ENCODE peak calls at places on chromosomes 4 and X, in six cellular contexts. V is GM23248, N is SK-N-SH, H is HCT116, W is MM.1S, E is GM23338. J is an unnamed sample.

GRCh38 chrX:71622347-71623104 is 4.2 kb upstream of the CXCR3 start:
- DNase-seq in V (peak; percentile 78), N (peak; percentile 35), H (peak; percentile 19), W (peak; percentile 95), E (peak; percentile 39), J (peak; percentile 76)

GRCh38 chr4:183105092-183105491 is 6.0 kb downstream of the WWC2 start:
- DNase-seq in V (no peak), N (no peak), H (no peak), W (no peak), E (peak; percentile 71), J (no peak)

GRCh38 chrX:67545772-67546495 is 2.1 kb downstream of the AR start:
- DNase-seq in V (peak; percentile 62), N (peak; percentile 25), H (no peak), W (no peak), E (peak; percentile 26), J (no peak)

GRCh38 chr4:127916512-127916911 is 35.8 kb downstream of the PLK4 start:
- DNase-seq in V (no peak), N (no peak), H (no peak), W (no peak), E (no peak), J (no peak)

GRCh38 chr4:183905593-183906485 is 732 bp downstream of the STOX2 start:
- DNase-seq in V (peak; percentile 32), N (peak; percentile 75), H (no peak), W (no peak), E (peak; percentile 98), J (no peak)

GRCh38 chr4:83548151-83548905 is 12.4 kb downstream of the GPAT3 start:
- DNase-seq in V (peak; percentile 98), N (no peak), H (peak; percentile 99), W (no peak), E (peak; percentile 19), J (peak; percentile 3)

GRCh38 chrX:9677098-9677739 is 88.4 kb downstream of the GPR143 start:
- DNase-seq in V (peak; percentile 23), N (no peak), H (no peak), W (peak; percentile 80), E (no peak), J (no peak)

GRCh38 chrX:130975947-130976346 is 72.9 kb upstream of the ENOX2 start:
- DNase-seq in V (peak; percentile 62), N (peak; percentile 39), H (peak; percentile 31), W (peak; percentile 66), E (peak; percentile 58), J (peak; percentile 35)

GRCh38 chrX:24054182-24055042 is at the start of gene EIF2S3:
- DNase-seq in V (peak; percentile 92), N (peak; percentile 93), H (peak; percentile 92), W (peak; percentile 94), E (peak; percentile 86), J (peak; percentile 94)

GRCh38 chr4:123462007-123462406 is 65.4 kb downstream of the SPRY1 start:
- DNase-seq in V (no peak), N (no peak), H (no peak), W (no peak), E (no peak), J (no peak)

GRCh38 chr4:140326395-140326993 is 47.0 kb upstream of the SCOC start:
- DNase-seq in V (peak; percentile 73), N (peak; percentile 54), H (peak; percentile 33), W (peak; percentile 26), E (peak; percentile 68), J (peak; percentile 13)

GRCh38 chrX:72045552-72046277 is 86.0 kb downstream of the RTL5 start:
- DNase-seq in V (no peak), N (peak; percentile 66), H (no peak), W (no peak), E (peak; percentile 82), J (no peak)

GRCh38 chr4:99693164-99693563 is 35.5 kb upstream of the C4orf54 start:
- DNase-seq in V (no peak), N (no peak), H (no peak), W (no peak), E (no peak), J (no peak)

GRCh38 chrX:154540897-154541535 is 5.6 kb downstream of the G6PD start:
- DNase-seq in V (no peak), N (no peak), H (no peak), W (no peak), E (no peak), J (no peak)

GRCh38 chr4:107392951-107393350 is 327.1 kb downstream of the PAPSS1 start:
- DNase-seq in V (peak; percentile 68), N (peak; percentile 30), H (no peak), W (no peak), E (no peak), J (no peak)

GRCh38 chr4:27050731-27051130 is 190.1 kb downstream of the STIM2 start:
- DNase-seq in V (no peak), N (no peak), H (no peak), W (no peak), E (no peak), J (no peak)

GRCh38 chrX:920234-920799 is 289.7 kb downstream of the SHOX start:
- DNase-seq in V (peak; percentile 39), N (no peak), H (no peak), W (no peak), E (no peak), J (no peak)

GRCh38 chr4:722851-723360 is 17.3 kb downstream of the PCGF3 start:
- DNase-seq in V (no peak), N (no peak), H (no peak), W (no peak), E (no peak), J (no peak)

GRCh38 chr4:101762025-101762424 is 28.5 kb upstream of the BANK1 start:
- DNase-seq in V (no peak), N (no peak), H (no peak), W (no peak), E (no peak), J (no peak)

GRCh38 chr4:52017809-52018208 is 2.4 kb downstream of the LRRC66 start:
- DNase-seq in V (no peak), N (no peak), H (no peak), W (no peak), E (no peak), J (no peak)

GRCh38 chrX:45435481-45435880 is 234.8 kb upstream of the DIPK2B start:
- DNase-seq in V (peak; percentile 28), N (no peak), H (no peak), W (no peak), E (no peak), J (no peak)

GRCh38 chrX:47991263-47992092 is 12.3 kb downstream of the ZNF182 start:
- DNase-seq in V (peak; percentile 65), N (no peak), H (no peak), W (no peak), E (no peak), J (peak; percentile 44)

GRCh38 chrX:129115104-129115503 is 408.2 kb downstream of the SMARCA1 start:
- DNase-seq in V (peak; percentile 16), N (peak; percentile 47), H (peak; percentile 31), W (peak; percentile 48), E (peak; percentile 82), J (peak; percentile 56)

GRCh38 chr4:140575489-140575888 is 6.7 kb upstream of the UCP1 start:
- DNase-seq in V (no peak), N (no peak), H (no peak), W (no peak), E (no peak), J (no peak)

GRCh38 chr4:3106339-3107186 is 32.1 kb downstream of the HTT start:
- DNase-seq in V (peak; percentile 95), N (peak; percentile 88), H (peak; percentile 55), W (peak; percentile 64), E (peak; percentile 88), J (peak; percentile 72)
- H4K20me1 ChIP-seq in V (no peaks in the 10 kb centered on the region), N (no peaks in the 10 kb centered on the region), H (no peaks in the 10 kb centered on the region), W (no peaks in the 10 kb centered on the region), E (peaks cover 17% of the 10 kb centered on the region), J (no peaks in the 10 kb centered on the region)

GRCh38 chr4:159142985-159143384 is 40.1 kb downstream of the RAPGEF2 start:
- DNase-seq in V (no peak), N (no peak), H (no peak), W (no peak), E (no peak), J (no peak)

GRCh38 chr4:159145318-159146006 is 42.6 kb downstream of the RAPGEF2 start:
- DNase-seq in V (no peak), N (no peak), H (no peak), W (no peak), E (no peak), J (no peak)

GRCh38 chr4:159142254-159142653 is 39.4 kb downstream of the RAPGEF2 start:
- DNase-seq in V (peak; percentile 45), N (no peak), H (no peak), W (no peak), E (no peak), J (no peak)

GRCh38 chr4:159146007-159146330 is 43.1 kb downstream of the RAPGEF2 start:
- DNase-seq in V (no peak), N (no peak), H (no peak), W (no peak), E (no peak), J (no peak)

GRCh38 chr4:159144112-159144694 is 41.3 kb downstream of the RAPGEF2 start:
- DNase-seq in V (no peak), N (no peak), H (no peak), W (no peak), E (no peak), J (no peak)
- TF ChIP-seq EZH2phosphoT487 in V (no peak), N (no peak), H (no peak), W (no peak), E (no peak), J (no peak)

DNA sequence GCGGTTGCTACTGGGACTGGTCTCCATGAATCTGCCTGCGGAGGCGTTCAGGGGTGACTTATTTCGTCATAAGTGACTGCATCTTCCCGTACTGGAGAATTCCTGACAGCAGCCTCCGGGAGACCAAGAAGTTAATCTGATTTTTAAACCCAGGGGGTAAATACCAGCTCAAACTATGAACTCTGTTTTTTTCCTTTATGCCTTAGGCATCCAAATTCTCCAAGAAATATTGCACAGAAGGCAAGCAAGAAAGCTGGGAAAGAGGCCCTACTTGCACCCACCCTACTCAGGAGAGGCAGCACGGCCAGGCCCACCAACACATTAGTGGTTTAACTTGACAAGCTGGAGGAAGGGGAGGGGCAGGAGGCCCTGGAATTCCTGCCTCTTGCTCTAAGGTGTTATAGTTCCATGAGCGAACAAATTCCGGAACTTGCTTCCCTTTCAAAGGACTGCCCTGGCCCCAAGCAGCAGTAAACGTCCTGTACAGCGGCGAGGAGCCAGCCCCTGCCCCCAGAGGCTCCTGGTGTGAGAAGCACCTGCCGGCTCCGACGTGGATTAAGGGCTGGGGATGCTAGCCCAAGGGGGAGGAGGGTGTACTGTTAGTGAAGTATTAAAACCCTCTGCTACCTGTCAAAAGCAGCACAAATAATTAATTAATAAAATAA is 177.2 kb downstream of the AFAP1 start:
- DNase-seq in V (no peak), N (no peak), H (no peak), W (no peak), E (no peak), J (no peak)
- H4K20me1 ChIP-seq in V (no peaks in the 10 kb centered on the region), N (peaks cover 69% of the 10 kb centered on the region), H (no peaks in the 10 kb centered on the region), W (no peaks in the 10 kb centered on the region), E (no peaks in the 10 kb centered on the region), J (no peaks in the 10 kb centered on the region)

DNA sequence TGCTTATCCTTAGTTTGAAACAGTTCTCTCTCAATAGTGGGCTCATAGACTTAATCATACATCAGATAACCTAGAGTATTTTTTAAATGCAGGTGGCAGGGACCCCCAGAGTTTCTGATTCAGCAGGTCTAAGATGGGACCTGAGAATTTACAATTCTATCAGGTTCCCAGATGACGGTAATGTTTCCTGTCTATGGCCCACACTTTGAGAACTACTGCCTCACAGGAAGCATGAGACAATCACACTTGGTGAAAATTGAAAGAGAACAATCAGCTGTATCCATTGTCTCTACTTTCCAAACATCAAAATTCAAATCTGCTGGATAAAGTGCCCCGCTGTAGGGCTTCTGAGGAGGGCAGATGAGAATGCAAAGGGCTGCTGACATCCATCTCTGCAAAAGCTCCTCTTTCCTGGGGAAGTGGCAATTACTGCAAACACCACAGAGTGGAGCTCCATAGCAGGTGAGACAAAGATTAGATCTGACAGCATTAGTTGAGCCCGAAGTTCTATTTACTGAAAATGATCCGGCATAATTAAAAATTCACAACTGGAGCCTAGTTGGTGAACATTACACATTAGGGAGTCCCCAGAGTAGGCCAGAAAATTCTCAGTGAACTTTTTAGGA is 187.8 kb upstream of the MBNL3 start:
- DNase-seq in V (no peak), N (no peak), H (no peak), W (peak; percentile 30), E (peak; percentile 36), J (no peak)
- TF ChIP-seq EZH2phosphoT487 in V (no peak), N (no peak), H (no peak), W (no peak), E (no peak), J (no peak)